ENCODE peak calls at places on chromosome 1, in five cellular contexts. One of them, this sample, is unnamed.

GRCh38 chr1:59409525-59409924 is 112.6 kb downstream of the FGGY start:
- DNase-seq in foreskin fibroblast: no peak
- DNase-seq in HT-29: no peak
- DNase-seq in Right ventricle myocardium superior: no peak
- DNase-seq in sigmoid colon: no peak
- DNase-seq in this sample: no peak

GRCh38 chr1:172588296-172589291 is 55.6 kb downstream of the SUCO start:
- DNase-seq in foreskin fibroblast: peak; percentile 79
- DNase-seq in HT-29: peak; percentile 70
- DNase-seq in Right ventricle myocardium superior: no peak
- DNase-seq in sigmoid colon: no peak
- DNase-seq in this sample: peak; percentile 48

GRCh38 chr1:94698341-94698740 is 121.8 kb upstream of the SLC44A3 start:
- DNase-seq in foreskin fibroblast: no peak
- DNase-seq in HT-29: no peak
- DNase-seq in Right ventricle myocardium superior: no peak
- DNase-seq in sigmoid colon: no peak
- DNase-seq in this sample: no peak

GRCh38 chr1:168774241-168774640 is 45.2 kb upstream of the DPT start:
- DNase-seq in foreskin fibroblast: no peak
- DNase-seq in HT-29: no peak
- DNase-seq in Right ventricle myocardium superior: peak; percentile 76
- DNase-seq in sigmoid colon: peak; percentile 84
- DNase-seq in this sample: no peak

GRCh38 chr1:14875781-14876564 is 277.5 kb downstream of the KAZN start:
- DNase-seq in foreskin fibroblast: no peak
- DNase-seq in HT-29: no peak
- DNase-seq in Right ventricle myocardium superior: no peak
- DNase-seq in sigmoid colon: no peak
- DNase-seq in this sample: no peak

GRCh38 chr1:200749090-200749489 is 10.4 kb downstream of the CAMSAP2 start:
- DNase-seq in foreskin fibroblast: no peak
- DNase-seq in HT-29: no peak
- DNase-seq in Right ventricle myocardium superior: no peak
- DNase-seq in sigmoid colon: no peak
- DNase-seq in this sample: no peak

GRCh38 chr1:21018673-21019072 is 158.0 kb downstream of the EIF4G3 start:
- DNase-seq in foreskin fibroblast: no peak
- DNase-seq in HT-29: no peak
- DNase-seq in Right ventricle myocardium superior: no peak
- DNase-seq in sigmoid colon: no peak
- DNase-seq in this sample: no peak

GRCh38 chr1:183892351-183892793 is 87.5 kb downstream of the RGL1 start:
- DNase-seq in foreskin fibroblast: peak; percentile 36
- DNase-seq in HT-29: no peak
- DNase-seq in Right ventricle myocardium superior: no peak
- DNase-seq in sigmoid colon: no peak
- DNase-seq in this sample: no peak

GRCh38 chr1:245154429-245155185 is at the start of gene KIF26B:
- DNase-seq in foreskin fibroblast: peak; percentile 47
- DNase-seq in HT-29: peak; percentile 36
- DNase-seq in Right ventricle myocardium superior: peak; percentile 48
- DNase-seq in sigmoid colon: no peak
- DNase-seq in this sample: no peak

GRCh38 chr1:151458936-151459330 is 361 bp downstream of the POGZ start:
- DNase-seq in foreskin fibroblast: peak; percentile 38
- DNase-seq in HT-29: peak; percentile 51
- DNase-seq in Right ventricle myocardium superior: peak; percentile 77
- DNase-seq in sigmoid colon: peak; percentile 84
- DNase-seq in this sample: peak; percentile 80

GRCh38 chr1:174769961-174770549 is 229.7 kb upstream of the CACYBP start:
- DNase-seq in foreskin fibroblast: peak; percentile 20
- DNase-seq in HT-29: peak; percentile 68
- DNase-seq in Right ventricle myocardium superior: no peak
- DNase-seq in sigmoid colon: no peak
- DNase-seq in this sample: no peak

GRCh38 chr1:201637282-201638076 is 98.6 kb downstream of the NAV1 start:
- DNase-seq in foreskin fibroblast: peak; percentile 82
- DNase-seq in HT-29: peak; percentile 54
- DNase-seq in Right ventricle myocardium superior: no peak
- DNase-seq in sigmoid colon: no peak
- DNase-seq in this sample: no peak

GRCh38 chr1:184482113-184482512 is 95.3 kb downstream of the C1orf21 start:
- DNase-seq in foreskin fibroblast: no peak
- DNase-seq in HT-29: no peak
- DNase-seq in Right ventricle myocardium superior: peak; percentile 75
- DNase-seq in sigmoid colon: peak; percentile 94
- DNase-seq in this sample: no peak

GRCh38 chr1:198624648-198624980 is 14.2 kb upstream of the PTPRC start:
- DNase-seq in foreskin fibroblast: no peak
- DNase-seq in HT-29: no peak
- DNase-seq in Right ventricle myocardium superior: no peak
- DNase-seq in sigmoid colon: no peak
- DNase-seq in this sample: no peak

GRCh38 chr1:17161137-17161700 is 42.0 kb upstream of the PADI2 start:
- DNase-seq in foreskin fibroblast: no peak
- DNase-seq in HT-29: no peak
- DNase-seq in Right ventricle myocardium superior: no peak
- DNase-seq in sigmoid colon: no peak
- DNase-seq in this sample: no peak

GRCh38 chr1:205204552-205204951 is 7.0 kb downstream of the DSTYK start:
- DNase-seq in foreskin fibroblast: no peak
- DNase-seq in HT-29: no peak
- DNase-seq in Right ventricle myocardium superior: no peak
- DNase-seq in sigmoid colon: no peak
- DNase-seq in this sample: no peak

GRCh38 chr1:160096491-160097116 is 1.8 kb downstream of the IGSF8 start:
- DNase-seq in foreskin fibroblast: peak; percentile 64
- DNase-seq in HT-29: no peak
- DNase-seq in Right ventricle myocardium superior: no peak
- DNase-seq in sigmoid colon: peak; percentile 85
- DNase-seq in this sample: peak; percentile 80

GRCh38 chr1:32898056-32898455 is 3.1 kb downstream of the TMEM54 start:
- DNase-seq in foreskin fibroblast: no peak
- DNase-seq in HT-29: no peak
- DNase-seq in Right ventricle myocardium superior: no peak
- DNase-seq in sigmoid colon: peak; percentile 45
- DNase-seq in this sample: no peak

This sample was measured in RWPE2.